ENCODE peak calls at places on chromosomes 12 and 14, in five cellular contexts. J, T, O, D and P are unnamed samples.

GRCh38 chr12:104456417-104456949 is at the start of gene CHST11:
- DNase-seq in J (peak; percentile 91), T (peak; percentile 77), O (peak; percentile 95), D (peak; percentile 76), P (peak; percentile 98)

GRCh38 chr14:69693823-69694729 is 72.9 kb upstream of the SRSF5 start:
- DNase-seq in J (peak; percentile 39), T (peak; percentile 75), O (no peak), D (no peak), P (no peak)

GRCh38 chr12:143964-144649 is 69.8 kb downstream of the SLC6A12 start:
- DNase-seq in J (peak; percentile 2), T (peak; percentile 60), O (no peak), D (no peak), P (peak; percentile 22)

GRCh38 chr14:89214221-89214965 is 202.6 kb downstream of the FOXN3 start:
- DNase-seq in J (no peak), T (peak; percentile 96), O (peak; percentile 19), D (no peak), P (no peak)

GRCh38 chr12:103800252-103800771 is 40.7 kb downstream of the NT5DC3 start:
- DNase-seq in J (peak; percentile 55), T (peak; percentile 68), O (peak; percentile 86), D (no peak), P (no peak)

GRCh38 chr12:20194171-20194570 is 174.2 kb upstream of the PDE3A start:
- DNase-seq in J (peak; percentile 7), T (no peak), O (peak; percentile 66), D (no peak), P (peak; percentile 55)

GRCh38 chr12:102454808-102455760 is 25.3 kb downstream of the IGF1 start:
- DNase-seq in J (peak; percentile 5), T (no peak), O (peak; percentile 33), D (no peak), P (no peak)

GRCh38 chr12:39813776-39814175 is 194.2 kb upstream of the ABCD2 start:
- DNase-seq in J (peak; percentile 30), T (no peak), O (peak; percentile 79), D (no peak), P (no peak)

GRCh38 chr14:33081259-33081658 is 142.6 kb downstream of the NPAS3 start:
- DNase-seq in J (no peak), T (no peak), O (no peak), D (no peak), P (no peak)

GRCh38 chr14:51095854-51096823 is 1.2 kb upstream of the TRIM9 start:
- DNase-seq in J (peak; percentile 59), T (no peak), O (peak; percentile 42), D (no peak), P (no peak)

GRCh38 chr12:112190626-112191025 is 65.3 kb downstream of the TRAFD1 start:
- DNase-seq in J (no peak), T (peak; percentile 75), O (no peak), D (no peak), P (no peak)

GRCh38 chr14:64465208-64465821 is at the start of gene AKAP5:
- DNase-seq in J (peak; percentile 18), T (peak; percentile 62), O (peak; percentile 34), D (peak; percentile 63), P (peak; percentile 76)

GRCh38 chr12:32000373-32001005 is 41.3 kb downstream of the RESF1 start:
- DNase-seq in J (no peak), T (no peak), O (no peak), D (no peak), P (no peak)

GRCh38 chr12:43277630-43278267 is 274.3 kb downstream of the ADAMTS20 start:
- DNase-seq in J (peak; percentile 86), T (no peak), O (peak; percentile 55), D (no peak), P (no peak)

GRCh38 chr14:35875296-35875695 is 49.2 kb downstream of the BRMS1L start:
- DNase-seq in J (peak; percentile 78), T (no peak), O (peak; percentile 51), D (no peak), P (no peak)

GRCh38 chr12:102702447-102703114 is 214.5 kb downstream of the PAH start:
- DNase-seq in J (peak; percentile 42), T (peak; percentile 70), O (peak; percentile 77), D (peak; percentile 47), P (peak; percentile 31)

GRCh38 chr14:74290415-74290814 is 12.3 kb downstream of the ABCD4 start:
- DNase-seq in J (peak; percentile 27), T (no peak), O (peak; percentile 41), D (peak; percentile 20), P (peak; percentile 73)

GRCh38 chr12:6341439-6342139 is at the start of gene TNFRSF1A:
- DNase-seq in J (peak; percentile 90), T (peak; percentile 75), O (peak; percentile 92), D (peak; percentile 59), P (peak; percentile 76)

GRCh38 chr12:74689071-74689655 is 151.5 kb downstream of the ATXN7L3B start:
- DNase-seq in J (peak; percentile 65), T (no peak), O (peak; percentile 72), D (no peak), P (no peak)

GRCh38 chr12:94721173-94721572 is 70.8 kb upstream of the TMCC3 start:
- DNase-seq in J (no peak), T (no peak), O (no peak), D (no peak), P (no peak)

GRCh38 chr12:52417742-52418141 is 11.6 kb upstream of the KRT82 start:
- DNase-seq in J (no peak), T (no peak), O (no peak), D (no peak), P (peak; percentile 26)

GRCh38 chr12:90036641-90037040 is 328.0 kb upstream of the ATP2B1 start:
- DNase-seq in J (peak; percentile 43), T (no peak), O (peak; percentile 22), D (no peak), P (no peak)